ENCODE peak calls at places on chromosome 5, in six cellular contexts. B is fibroblast of the conjunctiva, D is fibroblast of pulmonary artery, A is transverse colon, W is adrenal gland, Q is right lobe of liver. P is an unnamed sample.

GRCh38 chr5:136027316-136027715 is 1.5 kb upstream of the TGFBI start:
- DNase-seq in Q (no peak), B (no peak), W (no peak), A (no peak), D (no peak), P (no peak)

GRCh38 chr5:168155585-168155984 is 135.9 kb upstream of the WWC1 start:
- DNase-seq in B (no peak), W (no peak), D (no peak), A (no peak), Q (no peak), P (no peak)

GRCh38 chr5:56409331-56410190 is 176.4 kb upstream of the ANKRD55 start:
- DNase-seq in Q (no peak), W (peak; percentile 25), A (no peak), D (peak; percentile 88), B (no peak), P (no peak)

GRCh38 chr5:1557114-1557873 is 33.5 kb upstream of the LPCAT1 start:
- DNase-seq in A (peak; percentile 64), D (no peak), W (no peak), B (no peak), Q (no peak), P (no peak)

GRCh38 chr5:129245489-129245888 is 150.9 kb downstream of the ISOC1 start:
- DNase-seq in Q (no peak), W (no peak), A (no peak), D (peak; percentile 91), B (no peak), P (no peak)

GRCh38 chr5:20113031-20113685 is 125.2 kb upstream of the CDH18 start:
- DNase-seq in Q (no peak), D (peak; percentile 42), A (no peak), B (peak; percentile 20), W (no peak), P (no peak)

GRCh38 chr5:156677963-156678362 is 172.1 kb upstream of the PPP1R2B start:
- DNase-seq in W (no peak), B (no peak), D (no peak), Q (no peak), A (no peak), P (no peak)

GRCh38 chr5:34913072-34913471 is 2.2 kb downstream of the RAD1 start:
- DNase-seq in B (no peak), Q (no peak), A (no peak), D (no peak), W (no peak), P (no peak)

GRCh38 chr5:128290152-128290858 is 206.7 kb downstream of the SLC12A2 start:
- DNase-seq in W (no peak), D (peak; percentile 28), Q (no peak), B (no peak), A (no peak), P (no peak)

GRCh38 chr5:118468085-118468484 is 520.3 kb downstream of the DTWD2 start:
- DNase-seq in W (no peak), B (no peak), A (no peak), Q (no peak), D (no peak), P (no peak)

GRCh38 chr5:126274819-126275218 is 148.4 kb upstream of the GRAMD2B start:
- DNase-seq in A (no peak), Q (no peak), W (no peak), B (no peak), D (no peak), P (no peak)

GRCh38 chr5:133244242-133244641 is 192.4 kb downstream of the HSPA4 start:
- DNase-seq in B (no peak), A (no peak), D (no peak), Q (no peak), W (no peak), P (no peak)

GRCh38 chr5:175479125-175479881 is 943 bp downstream of the SFXN1 start:
- DNase-seq in B (no peak), Q (no peak), A (peak; percentile 69), D (no peak), W (peak; percentile 40), P (no peak)

GRCh38 chr5:15366676-15367391 is 133.1 kb upstream of the FBXL7 start:
- DNase-seq in D (peak; percentile 84), A (no peak), W (no peak), Q (no peak), B (no peak), P (no peak)

GRCh38 chr5:138789771-138790242 is 36.6 kb downstream of the CTNNA1 start:
- DNase-seq in D (peak; percentile 60), B (peak; percentile 12), A (no peak), W (peak; percentile 28), Q (no peak), P (no peak)

GRCh38 chr5:72608297-72608696 is 101.1 kb upstream of the ZNF366 start:
- DNase-seq in Q (no peak), A (no peak), D (peak; percentile 73), B (no peak), W (no peak), P (no peak)

GRCh38 chr5:133827830-133828229 is 140.6 kb downstream of the C5orf15 start:
- DNase-seq in D (no peak), W (no peak), B (no peak), Q (no peak), A (no peak), P (no peak)

GRCh38 chr5:143118222-143118621 is 285.3 kb downstream of the NR3C1 start:
- DNase-seq in A (no peak), D (no peak), W (no peak), B (no peak), Q (no peak), P (no peak)

GRCh38 chr5:114362197-114362976 is 517 bp downstream of the KCNN2 start:
- DNase-seq in A (no peak), D (no peak), Q (peak; percentile 66), B (no peak), W (peak; percentile 55), P (peak; percentile 22)

GRCh38 chr5:157965040-157965439 is 106.1 kb upstream of the CLINT1 start:
- DNase-seq in D (no peak), W (no peak), A (no peak), B (no peak), Q (no peak), P (no peak)

P was measured in left cardiac atrium.